ENCODE peak calls at places on chromosomes 6 and 20, in five cellular contexts. Z, A, N, Y and G are unnamed samples.

GRCh38 chr6:15904651-15905376 is 224.1 kb upstream of the MYLIP start:
- DNase-seq in Z (no peak), A (peak; percentile 18), N (no peak), Y (no peak), G (no peak)

GRCh38 chr6:90008908-90009501 is 114.7 kb downstream of the GJA10 start:
- DNase-seq in Z (peak; percentile 68), A (peak; percentile 13), N (no peak), Y (no peak), G (no peak)

GRCh38 chr20:36658300-36658699 is 12.3 kb upstream of the SLA2 start:
- DNase-seq in Z (no peak), A (no peak), N (no peak), Y (no peak), G (no peak)

GRCh38 chr6:30820196-30820595 is 64.1 kb upstream of the DDR1 start:
- DNase-seq in Z (peak; percentile 80), A (peak; percentile 75), N (no peak), Y (no peak), G (no peak)

GRCh38 chr20:7856756-7857155 is 83.5 kb downstream of the HAO1 start:
- DNase-seq in Z (peak; percentile 69), A (peak; percentile 62), N (no peak), Y (no peak), G (no peak)

GRCh38 chr6:1604991-1605821 is 4.5 kb upstream of the FOXC1 start:
- DNase-seq in Z (no peak), A (no peak), N (no peak), Y (no peak), G (no peak)

GRCh38 chr6:88843040-88843439 is 120.4 kb downstream of the RNGTT start:
- DNase-seq in Z (peak; percentile 85), A (no peak), N (no peak), Y (no peak), G (no peak)

GRCh38 chr20:48142258-48142657 is 357.0 kb upstream of the SULF2 start:
- DNase-seq in Z (no peak), A (no peak), N (no peak), Y (no peak), G (peak; percentile 46)

GRCh38 chr6:140082867-140083297 is 708.4 kb upstream of the CITED2 start:
- DNase-seq in Z (peak; percentile 60), A (peak; percentile 58), N (no peak), Y (no peak), G (no peak)

GRCh38 chr6:130202782-130203181 is 20.0 kb downstream of the SAMD3 start:
- DNase-seq in Z (no peak), A (no peak), N (peak; percentile 50), Y (no peak), G (no peak)

GRCh38 chr20:45910670-45911485 is 1.1 kb downstream of the PLTP start:
- DNase-seq in Z (peak; percentile 100), A (peak; percentile 99), N (peak; percentile 100), Y (peak; percentile 100), G (peak; percentile 99)

GRCh38 chr6:156645106-156645505 is 132.1 kb upstream of the ARID1B start:
- DNase-seq in Z (peak; percentile 42), A (peak; percentile 5), N (no peak), Y (no peak), G (no peak)

GRCh38 chr6:142138876-142139275 is 6.2 kb downstream of the GJE1 start:
- DNase-seq in Z (no peak), A (no peak), N (no peak), Y (no peak), G (no peak)
- H3K9ac ChIP-seq in Z (no peak overlapping the region), A (no peak overlapping the region), N (no peak overlapping the region), Y (no peak overlapping the region), G (no peak overlapping the region)

GRCh38 chr6:119355157-119355556 is 5.6 kb upstream of the MAN1A1 start:
- DNase-seq in Z (no peak), A (no peak), N (no peak), Y (no peak), G (no peak)

GRCh38 chr6:119355890-119356289 is 6.3 kb upstream of the MAN1A1 start:
- DNase-seq in Z (no peak), A (no peak), N (no peak), Y (no peak), G (no peak)

GRCh38 chr6:119350202-119351004 is 842 bp upstream of the MAN1A1 start:
- DNase-seq in Z (peak; percentile 67), A (peak; percentile 88), N (no peak), Y (no peak), G (peak; percentile 14)

GRCh38 chr6:119351005-119351394 is 1.4 kb upstream of the MAN1A1 start:
- DNase-seq in Z (peak; percentile 63), A (peak; percentile 58), N (no peak), Y (no peak), G (no peak)

DNA sequence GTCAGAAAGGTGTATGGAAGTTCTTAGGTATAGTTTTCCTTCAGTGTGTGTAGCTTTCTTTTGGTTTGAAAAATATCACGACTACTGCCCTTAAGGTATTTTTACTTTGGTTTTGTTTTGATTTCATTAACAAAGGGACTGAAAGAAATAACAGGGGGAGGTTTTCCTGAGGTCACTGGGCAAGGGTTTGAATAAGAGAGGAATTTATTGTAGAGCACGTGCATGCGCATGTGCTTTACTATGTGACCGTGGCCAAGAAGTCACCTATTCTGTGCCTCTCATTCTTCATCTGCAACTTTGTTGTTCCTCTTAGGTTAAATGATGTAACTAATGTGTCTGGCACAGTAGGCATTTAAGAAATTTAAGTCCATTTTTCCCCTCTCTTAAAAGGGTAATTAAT is 4.1 kb upstream of the MAN1A1 start:
- DNase-seq in Z (no peak), A (no peak), N (no peak), Y (no peak), G (no peak)
- H3K9me3 ChIP-seq in Z (no peaks in the 10 kb centered on the region), A (no peaks in the 10 kb centered on the region), N (no peaks in the 10 kb centered on the region), Y (no peaks in the 10 kb centered on the region), G (no peaks in the 10 kb centered on the region)

DNA sequence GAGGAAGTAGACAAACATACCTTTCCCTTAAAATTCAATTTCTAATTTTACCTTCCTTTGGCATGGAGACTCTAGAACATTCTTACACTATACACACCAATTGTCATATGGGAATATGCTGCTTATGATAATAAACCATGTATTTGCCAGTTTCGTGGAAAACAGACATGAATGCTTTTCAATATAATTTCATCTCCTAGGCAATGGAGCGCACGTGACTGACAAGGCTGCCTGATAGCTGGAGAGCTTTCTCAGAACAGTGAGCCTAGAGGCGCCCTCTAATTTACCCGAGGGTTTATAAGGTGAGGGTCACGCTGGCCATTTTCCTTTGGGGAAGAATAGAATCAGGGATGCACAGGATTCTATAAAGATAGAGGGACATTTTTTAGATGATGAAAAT is 56.5 kb downstream of the PRR18 start:
- DNase-seq in Z (no peak), A (no peak), N (no peak), Y (no peak), G (no peak)
- H3K23ac ChIP-seq in Z (no peak overlapping the region), A (no peak overlapping the region), N (no peak overlapping the region), Y (no peak overlapping the region), G (no peak overlapping the region)

DNA sequence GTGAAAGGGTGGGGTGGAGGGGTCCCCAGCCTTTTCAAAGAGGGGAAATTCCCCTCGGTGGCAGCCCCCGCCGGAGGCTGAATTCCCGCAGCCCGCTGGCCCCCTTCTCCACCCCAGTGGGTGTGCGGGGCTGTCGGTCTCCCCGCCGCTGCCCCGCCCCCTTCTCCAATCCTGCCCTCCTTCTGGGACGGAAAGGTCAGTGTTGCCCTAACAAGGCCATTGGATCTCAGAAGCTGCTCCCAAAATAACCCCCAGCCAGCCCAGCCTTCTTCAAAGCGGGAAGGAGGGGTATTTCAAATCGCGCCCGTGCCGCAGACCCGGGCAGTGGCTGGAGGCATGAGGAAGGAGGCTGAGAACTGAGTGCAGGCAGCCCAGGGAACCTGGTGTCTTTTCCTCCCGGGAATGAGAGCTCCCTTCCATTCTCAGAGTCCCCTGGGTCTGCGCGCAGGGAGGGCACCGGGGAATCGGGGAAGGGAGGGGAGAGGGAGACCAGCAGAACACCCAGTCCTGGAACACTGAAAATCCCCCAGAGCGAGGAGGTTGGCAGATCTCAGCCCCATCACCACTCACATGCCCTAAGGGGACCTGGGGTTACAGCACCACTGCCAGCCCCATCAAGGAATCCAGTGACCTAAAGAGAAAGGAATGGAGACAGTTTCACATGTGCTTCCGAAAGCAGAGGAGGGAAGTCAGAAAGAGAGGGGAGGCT is at the start of gene JPH2:
- DNase-seq in Z (peak; percentile 67), A (peak; percentile 83), N (peak; percentile 68), Y (peak; percentile 77), G (no peak)
- H3K9ac ChIP-seq in Z (peak within 1 kb of the TSS; percentile 54), A (peak within 1 kb of the TSS; percentile 67), N (peak within 1 kb of the TSS; percentile 3), Y (peak within 1 kb of the TSS; percentile 36), G (peak within 1 kb of the TSS; percentile 15)

GRCh38 chr20:60470366-60470765 is 512.1 kb downstream of the CDH26 start:
- DNase-seq in Z (no peak), A (no peak), N (peak; percentile 6), Y (no peak), G (no peak)
- H3K9me3 ChIP-seq in Z (peaks cover 6% of the 10 kb centered on the region), A (no peaks in the 10 kb centered on the region), N (no peaks in the 10 kb centered on the region), Y (no peaks in the 10 kb centered on the region), G (no peaks in the 10 kb centered on the region)

DNA sequence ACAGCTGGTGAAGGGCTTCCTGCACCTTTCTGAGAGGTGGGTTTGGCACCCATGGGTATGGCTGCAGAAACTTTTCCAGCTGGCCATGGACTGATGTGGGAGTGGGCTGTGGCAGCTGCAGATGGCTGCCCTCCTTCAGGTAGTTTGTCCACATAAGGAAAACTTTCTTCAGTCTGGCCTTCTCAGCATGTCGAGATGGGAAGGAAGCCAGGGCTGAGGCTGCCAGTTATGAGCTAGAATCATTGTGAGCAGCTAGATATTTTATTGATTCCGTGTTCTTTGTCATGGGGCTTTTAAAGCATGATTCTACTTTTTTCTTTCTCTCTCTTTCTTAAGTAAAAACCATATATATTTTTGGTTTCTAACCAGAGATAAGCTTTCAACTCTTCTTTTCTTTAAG is 16.6 kb downstream of the NKX2-4 start:
- DNase-seq in Z (no peak), A (no peak), N (no peak), Y (no peak), G (no peak)
- H3K23ac ChIP-seq in Z (no peak overlapping the region), A (no peak overlapping the region), N (no peak overlapping the region), Y (no peak overlapping the region), G (no peak overlapping the region)

GRCh38 chr6:3228791-3229565 is 1.5 kb upstream of the TUBB2B start:
- DNase-seq in Z (no peak), A (peak; percentile 48), N (peak; percentile 63), Y (peak; percentile 81), G (peak; percentile 77)
- H3K9ac ChIP-seq in Z (no peak overlapping the region), A (no peak overlapping the region), N (peak overlapping the region; percentile 16), Y (peak overlapping the region; percentile 51), G (peak overlapping the region; percentile 97)

GRCh38 chr20:29296256-29297230 is 1960.9 kb upstream of the DEFB115 start:
- DNase-seq in Z (no peak), A (no peak), N (no peak), Y (no peak), G (no peak)
- H3K9me3 ChIP-seq in Z (peaks cover 41% of the 10 kb centered on the region), A (no peaks in the 10 kb centered on the region), N (peaks cover 29% of the 10 kb centered on the region), Y (peaks cover 37% of the 10 kb centered on the region), G (no peaks in the 10 kb centered on the region)